ENCODE peak calls at places on chromosomes 7 and 10, in four cellular contexts. X is G401, M is BJ, U is SW 1271. I is an unnamed sample.

GRCh38 chr7:35571596-35572240 is 123.2 kb downstream of the HERPUD2 start:
- DNase-seq in M (no peak), U (no peak), X (no peak), I (no peak)

GRCh38 chr10:48456808-48457761 is 147.8 kb downstream of the ARHGAP22 start:
- DNase-seq in X (no peak), M (no peak), U (no peak), I (no peak)

GRCh38 chr7:13874783-13875182 is 114.7 kb downstream of the ETV1 start:
- DNase-seq in X (no peak), U (no peak), M (no peak), I (no peak)

GRCh38 chr7:102456327-102456726 is 8.3 kb downstream of the ALKBH4 start:
- DNase-seq in M (no peak), X (no peak), U (no peak), I (no peak)

GRCh38 chr7:7014827-7015610 is 167.3 kb upstream of the C1GALT1 start:
- DNase-seq in U (no peak), M (no peak), X (no peak), I (no peak)

GRCh38 chr10:91681361-91682276 is 48.7 kb upstream of the PPP1R3C start:
- DNase-seq in U (no peak), X (peak), M (no peak), I (peak)

GRCh38 chr10:3398825-3399646 is 226.5 kb upstream of the PITRM1 start:
- DNase-seq in U (no peak), M (peak), X (no peak), I (no peak)

GRCh38 chr7:366171-366916 is 76.4 kb downstream of the FOXL3 start:
- DNase-seq in M (no peak), X (no peak), U (no peak), I (no peak)

GRCh38 chr7:98774893-98775292 is 94.9 kb downstream of the TMEM130 start:
- DNase-seq in X (no peak), U (no peak), M (no peak), I (no peak)

GRCh38 chr10:22319559-22320558 is 1.0 kb upstream of the BMI1 start:
- DNase-seq in X (no peak), U (peak), M (no peak), I (no peak)

GRCh38 chr7:100443096-100443840 is 7.0 kb upstream of the PPP1R35 start:
- DNase-seq in U (no peak), X (no peak), M (no peak), I (no peak)

GRCh38 chr7:66970310-66970709 is 25.1 kb downstream of the SBDS start:
- DNase-seq in X (no peak), M (no peak), U (no peak), I (no peak)

GRCh38 chr7:26993816-26994810 is 101.7 kb downstream of the HOXA1 start:
- DNase-seq in M (no peak), X (no peak), U (no peak), I (no peak)

GRCh38 chr10:119575506-119575905 is 21.3 kb downstream of the TIAL1 start:
- DNase-seq in X (no peak), U (no peak), M (no peak), I (no peak)

GRCh38 chr7:50068850-50069551 is 24.0 kb downstream of the ZPBP start:
- DNase-seq in X (peak), U (no peak), M (no peak), I (no peak)

GRCh38 chr7:47202146-47202768 is 379.7 kb downstream of the TNS3 start:
- DNase-seq in X (no peak), M (no peak), U (no peak), I (no peak)